ENCODE peak calls at places on chromosomes 3 and 15, in nine cellular contexts. X, R, A, V, P, S, C, Q and Y are unnamed samples.

GRCh38 chr3:25468866-25469319 is 40.8 kb downstream of the RARB start:
- DNase-seq in S (no peak), C (peak; percentile 51), Q (no peak), R (peak; percentile 71), P (no peak), A (no peak), X (no peak), V (no peak), Y (no peak)

GRCh38 chr15:65991721-65992472 is 122.6 kb downstream of the RAB11A start:
- DNase-seq in X (no peak), C (no peak), V (no peak), S (no peak), A (no peak), P (no peak), R (no peak), Q (no peak), Y (no peak)

GRCh38 chr15:59656935-59657634 is at the start of gene GTF2A2:
- DNase-seq in X (peak; percentile 97), V (peak; percentile 94), A (peak; percentile 91), P (peak; percentile 96), S (peak; percentile 93), Q (peak; percentile 87), C (peak; percentile 92), R (peak; percentile 79), Y (peak; percentile 70)

GRCh38 chr3:193905993-193906396 is 230.0 kb upstream of the HES1 start:
- DNase-seq in P (no peak), V (no peak), S (no peak), X (no peak), R (no peak), A (no peak), C (no peak), Q (no peak), Y (no peak)

GRCh38 chr3:24156466-24156865 is 211.4 kb downstream of the NR1D2 start:
- DNase-seq in S (no peak), Q (no peak), P (no peak), R (no peak), C (no peak), A (no peak), V (no peak), X (no peak), Y (no peak)

GRCh38 chr3:104279617-104280016 is 1087.1 kb upstream of the ALCAM start:
- DNase-seq in S (no peak), A (no peak), C (no peak), R (no peak), Q (no peak), P (no peak), X (no peak), V (no peak), Y (no peak)

GRCh38 chr3:39804951-39805350 is 4.5 kb upstream of the MYRIP start:
- DNase-seq in X (no peak), S (no peak), V (no peak), R (no peak), P (no peak), Q (no peak), A (no peak), C (no peak), Y (no peak)

GRCh38 chr15:93209690-93210425 is 120.8 kb upstream of the RGMA start:
- DNase-seq in V (no peak), P (no peak), X (no peak), A (no peak), S (no peak), R (no peak), Q (no peak), C (no peak), Y (no peak)

GRCh38 chr3:190305406-190305805 is 16.8 kb downstream of the CLDN1 start:
- DNase-seq in V (no peak), C (no peak), A (no peak), Q (no peak), X (no peak), P (no peak), S (no peak), R (no peak), Y (no peak)